ENCODE peak calls at places on chromosome 1, in nine cellular contexts. V is PC-9, O is HFFc6, E is nephron progenitor cell, K is AG09319, B is bronchial epithelial cell, S is Calu3, X is lower leg skin, R is cardiac fibroblast. U is an unnamed sample.

GRCh38 chr1:29398431-29398830 is 162.1 kb downstream of the PTPRU start:
- DNase-seq in S (peak; percentile 39), X (peak; percentile 17), O (no peak), V (peak; percentile 45), K (no peak), B (peak; percentile 79), E (no peak), R (peak; percentile 66), U (peak; percentile 52)

GRCh38 chr1:205410581-205411298 is 11.1 kb downstream of the LEMD1 start:
- DNase-seq in O (no peak), S (no peak), R (no peak), V (no peak), E (peak; percentile 19), K (no peak), X (peak; percentile 18), B (no peak), U (peak; percentile 25)

GRCh38 chr1:160628799-160629263 is 18.0 kb downstream of the SLAMF1 start:
- DNase-seq in O (no peak), B (no peak), V (no peak), X (no peak), S (no peak), K (no peak), R (no peak), E (no peak), U (no peak)

GRCh38 chr1:100494393-100495084 is 43.4 kb upstream of the GPR88 start:
- DNase-seq in K (no peak), O (peak; percentile 7), V (no peak), R (no peak), S (no peak), B (peak; percentile 15), E (no peak), X (no peak), U (no peak)

GRCh38 chr1:26546375-26546774 is 16.8 kb downstream of the RPS6KA1 start:
- DNase-seq in X (no peak), S (no peak), K (no peak), R (no peak), O (no peak), V (no peak), E (no peak), B (peak; percentile 73), U (peak; percentile 52)

GRCh38 chr1:51190996-51191395 is 45.1 kb upstream of the RNF11 start:
- DNase-seq in S (no peak), O (no peak), E (no peak), X (no peak), R (no peak), B (no peak), K (no peak), V (no peak), U (no peak)

GRCh38 chr1:231420299-231420958 is 1.7 kb downstream of the EGLN1 start:
- DNase-seq in E (no peak), R (peak; percentile 43), V (no peak), X (no peak), K (no peak), B (no peak), O (no peak), S (no peak), U (no peak)

GRCh38 chr1:171355727-171356126 is 41.7 kb downstream of the FMO4 start:
- DNase-seq in K (no peak), O (no peak), B (no peak), X (no peak), S (no peak), V (no peak), E (no peak), R (peak; percentile 17), U (no peak)

GRCh38 chr1:83505148-83505547 is 493.8 kb downstream of the TTLL7 start:
- DNase-seq in X (no peak), R (no peak), K (no peak), E (no peak), S (no peak), V (no peak), O (no peak), B (no peak), U (no peak)

GRCh38 chr1:226422478-226422877 is 14.6 kb upstream of the PARP1 start:
- DNase-seq in X (no peak), K (no peak), V (no peak), O (no peak), S (no peak), R (no peak), B (no peak), E (no peak), U (no peak)

GRCh38 chr1:47191940-47192457 is 2.2 kb upstream of the PDZK1IP1 start:
- DNase-seq in E (no peak), X (peak; percentile 70), R (no peak), B (no peak), K (no peak), S (no peak), V (no peak), O (no peak), U (no peak)

GRCh38 chr1:47192458-47193384 is 2.9 kb upstream of the PDZK1IP1 start:
- DNase-seq in K (peak; percentile 20), X (peak; percentile 96), B (peak; percentile 46), R (peak; percentile 78), E (peak; percentile 80), O (peak; percentile 45), V (peak; percentile 69), S (peak; percentile 82), U (peak; percentile 73)

GRCh38 chr1:47189844-47190562 is at the start of gene PDZK1IP1:
- DNase-seq in B (peak; percentile 95), V (peak; percentile 82), E (no peak), S (peak; percentile 96), R (peak; percentile 85), X (peak; percentile 97), K (peak; percentile 47), O (peak; percentile 41), U (peak; percentile 80)

GRCh38 chr1:47188901-47189785 is 693 bp downstream of the PDZK1IP1 start:
- DNase-seq in E (no peak), X (peak; percentile 80), B (no peak), S (no peak), O (no peak), K (no peak), V (no peak), R (no peak), U (no peak)

GRCh38 chr1:47190807-47191206 is 971 bp upstream of the PDZK1IP1 start:
- DNase-seq in R (no peak), B (no peak), S (no peak), O (no peak), X (no peak), V (no peak), E (no peak), K (no peak), U (no peak)
- TF ChIP-seq CTCF in R (no peak), B (no peak), S (no peak), O (no peak), X (no peak), V (no peak), E (no peak), K (no peak), U (no peak)

DNA sequence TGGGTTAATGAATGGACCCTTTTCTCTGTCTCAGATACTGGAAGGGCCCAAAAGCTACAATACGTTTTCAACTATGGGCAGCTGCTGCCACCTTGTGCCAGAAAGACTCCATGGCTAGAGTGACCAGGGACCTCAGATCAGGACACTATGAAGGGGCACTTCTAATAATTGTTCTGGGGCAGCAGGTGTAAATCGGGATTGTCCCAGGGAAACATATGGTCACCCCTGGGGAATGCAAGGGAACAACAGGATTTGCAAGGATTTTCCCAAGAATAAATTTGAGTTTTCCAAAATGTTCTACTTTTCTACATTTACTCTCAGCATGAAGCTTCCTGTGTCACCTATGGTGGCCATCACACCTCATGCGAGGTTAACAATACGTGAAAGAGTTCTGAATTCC is 12.0 kb upstream of the FCAMR start:
- DNase-seq in K (no peak), E (peak; percentile 63), O (peak; percentile 28), R (peak; percentile 54), X (no peak), S (peak; percentile 76), V (peak; percentile 51), B (no peak), U (peak; percentile 70)
- TF ChIP-seq CTCF in K (peak; percentile 78), E (peak; percentile 66), O (peak; percentile 81), R (peak; percentile 68), X (no peak), S (peak; percentile 61), V (peak; percentile 85), B (peak; percentile 73), U (peak; percentile 73)

GRCh38 chr1:22750671-22751016 is 40.0 kb downstream of the EPHB2 start:
- DNase-seq in E (no peak), R (no peak), B (peak; percentile 90), V (peak; percentile 16), K (no peak), S (peak; percentile 17), O (no peak), X (no peak), U (peak; percentile 71)

GRCh38 chr1:22749919-22750670 is 39.5 kb downstream of the EPHB2 start:
- DNase-seq in K (peak; percentile 73), R (peak; percentile 92), B (peak; percentile 94), V (peak; percentile 50), X (no peak), E (no peak), O (peak; percentile 90), S (peak; percentile 58), U (peak; percentile 73)

GRCh38 chr1:22749503-22749902 is 38.9 kb downstream of the EPHB2 start:
- DNase-seq in E (no peak), X (no peak), K (no peak), O (no peak), V (no peak), B (no peak), R (no peak), S (no peak), U (no peak)

GRCh38 chr1:22752339-22752738 is 41.7 kb downstream of the EPHB2 start:
- DNase-seq in V (no peak), B (no peak), E (no peak), O (no peak), X (no peak), S (no peak), R (no peak), K (no peak), U (no peak)

GRCh38 chr1:22751124-22751531 is 40.5 kb downstream of the EPHB2 start:
- DNase-seq in O (no peak), B (peak; percentile 53), K (no peak), E (no peak), S (peak; percentile 56), R (peak; percentile 22), X (no peak), V (peak; percentile 56), U (peak; percentile 22)
- TF ChIP-seq CTCF in O (no peak), B (peak; percentile 62), K (no peak), E (no peak), S (no peak), R (no peak), X (no peak), V (no peak), U (no peak)

DNA sequence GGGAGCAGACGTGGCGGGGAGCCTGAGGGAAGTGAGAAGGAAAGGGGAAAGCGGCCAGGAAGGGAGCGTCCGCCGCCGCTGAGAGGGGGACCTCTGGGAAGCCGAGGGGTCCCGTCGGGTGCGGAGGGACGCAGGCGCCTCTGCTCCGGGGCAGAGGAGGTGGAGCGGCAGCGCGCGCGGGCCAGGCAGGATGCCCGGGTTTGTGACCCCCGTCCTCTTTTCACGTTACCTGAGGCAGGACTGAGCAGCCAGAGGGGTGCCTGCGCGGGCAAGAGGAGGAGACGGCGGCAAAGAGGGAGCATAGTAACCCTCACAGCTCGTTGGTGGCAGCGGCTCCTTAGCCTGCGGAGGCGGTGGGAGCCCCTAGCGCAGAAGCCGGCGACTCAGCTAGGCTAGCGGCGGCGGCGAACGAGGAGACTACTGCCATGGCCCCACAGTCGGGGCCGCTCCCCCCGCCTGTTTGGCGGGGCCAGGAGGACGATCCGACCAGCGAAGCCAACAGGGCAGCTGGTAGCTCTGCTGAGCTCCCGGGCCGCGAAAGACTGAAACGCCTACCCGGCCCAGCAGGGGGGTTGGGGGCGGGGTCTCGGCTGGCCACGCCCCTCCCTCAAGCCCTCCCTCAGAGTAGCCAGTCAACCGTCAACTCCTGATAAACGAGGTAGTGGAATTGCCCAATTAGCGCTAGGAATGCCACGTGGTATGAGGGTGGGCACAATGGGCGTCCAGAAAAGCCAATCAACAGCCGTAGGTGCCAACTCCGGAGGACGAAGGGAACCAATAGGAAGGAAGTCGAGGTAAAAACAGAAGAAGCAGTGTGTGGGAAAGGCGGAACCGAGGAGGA is at the start of gene TESK2:
- DNase-seq in R (peak; percentile 100), S (peak; percentile 98), E (peak; percentile 97), K (peak; percentile 96), V (peak; percentile 100), O (peak; percentile 99), X (peak; percentile 100), B (peak; percentile 100), U (peak; percentile 99)
- TF ChIP-seq CTCF in R (peak; percentile 11), S (no peak), E (no peak), K (no peak), V (peak; percentile 20), O (peak; percentile 19), X (no peak), B (no peak), U (no peak)